ENCODE peak calls at places on chromosomes 4 and X, in nine cellular contexts. L is heart right ventricle; U is uterus; E is CD8-positive, alpha-beta T cell; D is Peyer's patch; X is pancreas; M is CD4-positive, CD25-positive, alpha-beta regulatory T cell; Z is CD4-positive, alpha-beta memory T cell; O is WERI-Rb-1. T is an unnamed sample.

GRCh38 chr4:67712650-67713530 is 11.9 kb upstream of the UBA6 start:
- DNase-seq in M (no peak), O (no peak), E (no peak), D (no peak), X (no peak), U (no peak), Z (no peak), L (no peak), T (no peak)

GRCh38 chr4:94765653-94766052 is 7.9 kb downstream of the BMPR1B start:
- DNase-seq in E (no peak), U (no peak), Z (no peak), O (no peak), M (no peak), D (no peak), X (no peak), L (no peak), T (no peak)

GRCh38 chr4:7266525-7267292 is 74.4 kb downstream of the SORCS2 start:
- DNase-seq in E (no peak), O (no peak), X (no peak), U (no peak), D (no peak), L (no peak), M (no peak), Z (no peak), T (no peak)

GRCh38 chrX:54182194-54182863 is 725 bp downstream of the FAM120C start:
- DNase-seq in Z (peak; percentile 60), X (peak; percentile 63), L (peak; percentile 59), U (peak; percentile 43), D (peak; percentile 75), E (peak; percentile 66), M (peak; percentile 54), O (peak; percentile 37), T (peak; percentile 69)

GRCh38 chrX:38060331-38060878 is 54.1 kb downstream of the SYTL5 start:
- DNase-seq in E (no peak), M (no peak), D (no peak), O (no peak), L (no peak), Z (no peak), X (no peak), U (no peak), T (no peak)

GRCh38 chr4:69497886-69498395 is 2.2 kb upstream of the UGT2B4 start:
- DNase-seq in L (no peak), D (no peak), M (no peak), X (no peak), O (no peak), E (no peak), U (no peak), Z (no peak), T (no peak)

GRCh38 chr4:188400456-188400855 is 261.2 kb downstream of the TRIML1 start:
- DNase-seq in Z (no peak), M (no peak), L (no peak), D (no peak), O (no peak), E (no peak), X (no peak), U (no peak), T (no peak)

GRCh38 chrX:151987108-151987507 is 12.6 kb upstream of the GABRE start:
- DNase-seq in E (no peak), L (no peak), O (no peak), Z (no peak), X (no peak), U (no peak), M (no peak), D (no peak), T (no peak)

GRCh38 chr4:48346594-48346993 is 5.3 kb downstream of the SLAIN2 start:
- DNase-seq in Z (no peak), L (no peak), X (no peak), M (no peak), U (no peak), O (no peak), E (no peak), D (no peak), T (no peak)

GRCh38 chr4:132124624-132124974 is 1024.5 kb upstream of the PCDH10 start:
- DNase-seq in U (no peak), E (no peak), L (no peak), D (no peak), Z (no peak), M (no peak), X (no peak), O (no peak), T (no peak)

GRCh38 chrX:151694661-151695582 is at the start of gene PRRG3:
- DNase-seq in U (peak; percentile 17), X (no peak), Z (no peak), E (no peak), D (no peak), O (peak; percentile 46), M (no peak), L (peak; percentile 24), T (no peak)

GRCh38 chr4:138865765-138866164 is 149.8 kb upstream of the NOCT start:
- DNase-seq in E (no peak), L (no peak), M (no peak), Z (no peak), O (no peak), U (no peak), X (no peak), D (no peak), T (no peak)

GRCh38 chr4:188154668-188155423 is 15.6 kb downstream of the TRIML1 start:
- DNase-seq in U (no peak), L (no peak), X (no peak), E (no peak), Z (no peak), M (no peak), O (no peak), D (no peak), T (no peak)

GRCh38 chr4:7020856-7021255 is 22.3 kb upstream of the TADA2B start:
- DNase-seq in E (no peak), D (no peak), Z (no peak), X (no peak), M (no peak), L (no peak), O (no peak), U (no peak), T (no peak)

GRCh38 chr4:117085185-117085701 is at the start of gene TRAM1L1:
- DNase-seq in X (peak; percentile 65), E (no peak), U (peak; percentile 44), O (peak; percentile 95), L (peak; percentile 65), Z (no peak), D (no peak), M (no peak), T (peak; percentile 5)

GRCh38 chr4:75924309-75924708 is 16.5 kb downstream of the NAAA start:
- DNase-seq in U (no peak), O (no peak), M (no peak), X (no peak), D (no peak), Z (no peak), L (no peak), E (no peak), T (no peak)

GRCh38 chr4:152780267-152780811 is 585 bp downstream of the ARFIP1 start:
- DNase-seq in O (peak; percentile 41), D (no peak), E (no peak), U (no peak), L (no peak), X (no peak), M (no peak), Z (no peak), T (peak; percentile 12)

GRCh38 chr4:152785639-152786517 is 6.1 kb downstream of the ARFIP1 start:
- DNase-seq in D (no peak), X (no peak), L (no peak), O (no peak), E (no peak), M (no peak), Z (no peak), U (no peak), T (no peak)

GRCh38 chr4:152779513-152780266 is at the start of the genes ARFIP1 and TIGD4:
- DNase-seq in M (peak; percentile 91), Z (peak; percentile 93), X (peak; percentile 99), E (peak; percentile 93), U (peak; percentile 99), L (peak; percentile 97), O (peak; percentile 100), D (peak; percentile 92), T (peak; percentile 94)

GRCh38 chr4:152778656-152779512 is 646 bp downstream of the TIGD4 start:
- DNase-seq in X (peak; percentile 21), U (no peak), D (peak; percentile 46), E (peak; percentile 35), O (peak; percentile 53), M (no peak), L (peak; percentile 19), Z (no peak), T (peak; percentile 12)

GRCh38 chr4:152784490-152785195 is 4.9 kb downstream of the ARFIP1 start:
- DNase-seq in O (peak; percentile 71), X (no peak), L (no peak), M (no peak), D (no peak), U (no peak), E (no peak), Z (no peak), T (no peak)
- H3K27ac ChIP-seq in O (peak overlapping the region; percentile 78), X (no peak overlapping the region), L (no peak overlapping the region), M (no peak overlapping the region), D (no peak overlapping the region), U (peak overlapping the region; percentile 8), E (no peak overlapping the region), Z (no peak overlapping the region), T (no peak overlapping the region)

DNA sequence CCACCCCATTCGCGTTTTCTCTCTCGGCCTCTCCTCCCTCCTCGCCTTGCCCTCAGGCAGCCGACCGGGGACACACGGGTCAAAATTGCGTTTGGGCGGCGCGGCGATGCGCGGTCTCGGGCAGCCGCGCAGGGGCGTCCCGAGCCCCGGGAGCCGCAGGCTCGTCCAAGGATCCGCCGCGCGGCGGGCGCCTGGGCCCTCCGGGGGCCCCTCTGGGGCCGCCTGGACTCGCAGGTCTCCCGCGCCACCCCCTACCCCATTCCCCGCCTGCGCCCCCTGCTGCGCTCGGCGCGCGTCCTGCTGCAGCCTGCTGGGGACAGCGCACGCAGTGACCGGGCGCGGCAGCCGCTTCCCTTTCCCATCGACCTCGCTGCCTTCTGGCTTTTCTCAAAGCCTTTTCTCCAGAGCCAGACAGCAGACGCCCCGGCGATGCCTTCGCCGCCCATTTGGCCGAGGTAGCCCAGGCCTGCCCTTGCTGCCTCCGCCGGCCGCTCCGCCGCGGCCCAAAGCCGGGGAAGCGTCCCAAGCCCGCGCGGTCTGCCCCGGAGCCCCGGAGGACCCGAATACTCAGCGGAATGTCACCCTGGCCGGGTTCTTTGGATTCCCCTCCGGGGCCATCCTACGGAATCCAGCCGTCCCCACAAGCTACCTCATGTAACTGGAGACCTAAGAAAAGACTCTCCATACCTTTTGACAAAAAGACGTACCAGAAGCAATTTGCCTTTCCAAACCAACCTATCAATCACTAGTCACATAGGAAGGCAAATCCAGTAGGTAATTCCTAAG is 16.5 kb downstream of the POU4F2 start:
- DNase-seq in O (peak; percentile 91), X (no peak), E (no peak), L (no peak), M (no peak), U (no peak), Z (no peak), D (no peak), T (no peak)
- H3K27me3 ChIP-seq in O (no peaks in the 10 kb centered on the region), X (no peaks in the 10 kb centered on the region), E (peaks cover 16% of the 10 kb centered on the region), L (peaks cover 76% of the 10 kb centered on the region), M (peaks cover 59% of the 10 kb centered on the region), U (peaks cover 12% of the 10 kb centered on the region), Z (peaks cover 16% of the 10 kb centered on the region), D (no peaks in the 10 kb centered on the region), T (peaks cover 55% of the 10 kb centered on the region)

GRCh38 chr4:186500721-186501304 is 54.6 kb downstream of the MTNR1A start:
- DNase-seq in E (no peak), Z (no peak), U (no peak), O (no peak), D (no peak), L (no peak), M (no peak), X (peak; percentile 62), T (no peak)
- H3K4me3 ChIP-seq in E (no peak overlapping the region), Z (no peak overlapping the region), U (no peak overlapping the region), O (no peak overlapping the region), D (no peak overlapping the region), L (no peak overlapping the region), M (no peak overlapping the region), X (no peak overlapping the region), T (no peak overlapping the region)

GRCh38 chr4:173747537-173748257 is 217.7 kb upstream of the HAND2 start:
- DNase-seq in X (no peak), E (no peak), L (no peak), Z (no peak), D (no peak), U (no peak), M (no peak), O (no peak), T (no peak)
- H3K27ac ChIP-seq in X (no peak overlapping the region), E (no peak overlapping the region), L (no peak overlapping the region), Z (no peak overlapping the region), D (no peak overlapping the region), U (peak overlapping the region; percentile 48), M (no peak overlapping the region), O (no peak overlapping the region), T (no peak overlapping the region)

T was measured in HL-60.